ENCODE peak calls at places on chromosomes 16 and 17, in five cellular contexts. One of them, this sample, is unnamed.

GRCh38 chr16:30005341-30006094 is 5.3 kb downstream of the DOC2A start:
- DNase-seq in upper lobe of left lung: no peak
- DNase-seq in spleen: no peak
- DNase-seq in HCT116: no peak
- DNase-seq in GM23338: peak; percentile 79
- DNase-seq in this sample: no peak

GRCh38 chr17:59668816-59669215 is 38.4 kb downstream of the PTRH2 start:
- DNase-seq in upper lobe of left lung: no peak
- DNase-seq in HCT116: peak; percentile 49
- DNase-seq in GM23338: no peak
- DNase-seq in spleen: no peak
- DNase-seq in this sample: no peak

GRCh38 chr16:30561212-30561816 is 3.1 kb upstream of the ZNF764 start:
- DNase-seq in GM23338: peak; percentile 69
- DNase-seq in upper lobe of left lung: peak; percentile 35
- DNase-seq in HCT116: no peak
- DNase-seq in spleen: peak; percentile 86
- DNase-seq in this sample: no peak

GRCh38 chr17:37322106-37322505 is 53.7 kb upstream of the C17orf78 start:
- DNase-seq in HCT116: no peak
- DNase-seq in upper lobe of left lung: no peak
- DNase-seq in GM23338: no peak
- DNase-seq in spleen: no peak
- DNase-seq in this sample: no peak

GRCh38 chr17:42598905-42599304 is 10.3 kb downstream of the RETREG3 start:
- DNase-seq in GM23338: no peak
- DNase-seq in upper lobe of left lung: peak; percentile 59
- DNase-seq in HCT116: no peak
- DNase-seq in spleen: no peak
- DNase-seq in this sample: peak; percentile 62

GRCh38 chr16:8845699-8846298 is 23.0 kb downstream of the CARHSP1 start:
- DNase-seq in HCT116: no peak
- DNase-seq in GM23338: no peak
- DNase-seq in spleen: peak; percentile 45
- DNase-seq in upper lobe of left lung: no peak
- DNase-seq in this sample: no peak

GRCh38 chr16:4260360-4260759 is 12.5 kb downstream of the TFAP4 start:
- DNase-seq in HCT116: no peak
- DNase-seq in spleen: no peak
- DNase-seq in upper lobe of left lung: peak; percentile 94
- DNase-seq in GM23338: no peak
- DNase-seq in this sample: no peak

GRCh38 chr16:56279132-56279531 is 87.8 kb downstream of the GNAO1 start:
- DNase-seq in spleen: peak; percentile 83
- DNase-seq in upper lobe of left lung: peak; percentile 45
- DNase-seq in GM23338: no peak
- DNase-seq in HCT116: no peak
- DNase-seq in this sample: no peak

GRCh38 chr17:48597775-48598631 is 4.4 kb upstream of the HOXB5 start:
- DNase-seq in HCT116: no peak
- DNase-seq in GM23338: peak; percentile 65
- DNase-seq in spleen: peak; percentile 83
- DNase-seq in upper lobe of left lung: no peak
- DNase-seq in this sample: peak; percentile 93

GRCh38 chr17:44362964-44363612 is 565 bp downstream of the FAM171A2 start:
- DNase-seq in GM23338: peak; percentile 53
- DNase-seq in spleen: no peak
- DNase-seq in upper lobe of left lung: no peak
- DNase-seq in HCT116: no peak
- DNase-seq in this sample: no peak

DNA sequence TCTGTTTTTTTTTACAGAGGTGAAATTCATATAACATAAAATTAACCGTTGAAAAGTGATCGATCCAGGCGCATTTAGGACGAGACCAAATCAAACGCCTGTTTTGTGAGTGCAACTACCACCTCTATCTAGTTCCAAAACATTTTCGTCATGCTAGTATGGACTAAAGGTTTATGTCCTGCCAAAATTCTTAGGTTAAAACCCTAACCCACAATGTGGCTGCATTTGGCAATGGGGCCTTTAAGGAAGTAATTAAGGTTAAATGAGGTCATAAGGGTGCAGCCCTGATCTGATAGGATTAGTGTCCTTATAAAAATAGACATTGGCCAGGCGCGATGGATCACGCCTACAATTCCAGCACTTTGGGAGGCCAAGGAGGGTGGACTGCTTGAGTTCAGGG is 32.8 kb upstream of the RCVRN start:
- DNase-seq in spleen: no peak
- DNase-seq in GM23338: no peak
- DNase-seq in upper lobe of left lung: no peak
- DNase-seq in HCT116: no peak
- DNase-seq in this sample: no peak
- H3K36me3 ChIP-seq in spleen: no peaks in the 10 kb centered on the region
- H3K36me3 ChIP-seq in GM23338: no peaks in the 10 kb centered on the region
- H3K36me3 ChIP-seq in upper lobe of left lung: no peaks in the 10 kb centered on the region
- H3K36me3 ChIP-seq in HCT116: no peaks in the 10 kb centered on the region
- H3K36me3 ChIP-seq in this sample: no peaks in the 10 kb centered on the region

GRCh38 chr17:596763-597644 is 117.6 kb downstream of the VPS53 start:
- DNase-seq in spleen: no peak
- DNase-seq in upper lobe of left lung: no peak
- DNase-seq in HCT116: peak; percentile 75
- DNase-seq in GM23338: no peak
- DNase-seq in this sample: no peak
- H3K27ac ChIP-seq in spleen: no peak overlapping the region
- H3K27ac ChIP-seq in upper lobe of left lung: peak overlapping the region; percentile 57
- H3K27ac ChIP-seq in HCT116: peak overlapping the region; percentile 86
- H3K27ac ChIP-seq in GM23338: no peak overlapping the region
- H3K27ac ChIP-seq in this sample: no peak overlapping the region

DNA sequence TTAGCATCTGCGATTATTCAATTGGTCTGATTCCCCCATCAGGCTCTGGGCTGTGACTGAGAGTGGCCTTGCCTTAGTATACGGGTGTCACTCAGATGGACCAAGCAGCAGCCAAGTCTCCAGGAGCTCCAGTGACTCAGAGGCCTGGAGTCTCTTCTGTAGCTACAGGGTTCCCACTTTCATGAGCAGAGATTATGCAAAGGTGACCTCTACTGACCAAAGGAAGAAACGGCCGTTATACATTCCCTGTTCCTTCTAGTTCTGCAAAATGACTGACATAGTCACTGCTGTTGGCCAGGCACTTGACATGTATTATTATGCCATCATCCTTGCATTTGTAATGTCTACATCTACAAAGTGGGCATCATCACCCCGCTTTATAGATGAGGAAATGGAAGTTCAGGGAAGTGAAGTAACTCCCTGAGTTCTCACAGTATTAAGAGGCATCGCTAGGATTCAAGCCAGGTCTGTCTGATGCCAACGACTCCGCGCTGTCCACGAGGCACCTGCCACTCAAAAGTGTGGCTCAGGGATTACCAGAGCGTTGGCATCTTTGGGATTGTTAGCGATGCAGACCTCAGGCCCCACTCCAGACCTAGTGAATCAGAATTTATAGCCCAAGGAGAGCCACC is 23.3 kb downstream of the SLC38A7 start:
- DNase-seq in spleen: no peak
- DNase-seq in upper lobe of left lung: peak; percentile 62
- DNase-seq in GM23338: peak; percentile 87
- DNase-seq in HCT116: peak; percentile 78
- DNase-seq in this sample: no peak
- TF ChIP-seq POLR2AphosphoS5 in spleen: no peak
- TF ChIP-seq POLR2AphosphoS5 in upper lobe of left lung: no peak
- TF ChIP-seq POLR2AphosphoS5 in GM23338: no peak
- TF ChIP-seq POLR2AphosphoS5 in HCT116: no peak
- TF ChIP-seq POLR2AphosphoS5 in this sample: no peak

DNA sequence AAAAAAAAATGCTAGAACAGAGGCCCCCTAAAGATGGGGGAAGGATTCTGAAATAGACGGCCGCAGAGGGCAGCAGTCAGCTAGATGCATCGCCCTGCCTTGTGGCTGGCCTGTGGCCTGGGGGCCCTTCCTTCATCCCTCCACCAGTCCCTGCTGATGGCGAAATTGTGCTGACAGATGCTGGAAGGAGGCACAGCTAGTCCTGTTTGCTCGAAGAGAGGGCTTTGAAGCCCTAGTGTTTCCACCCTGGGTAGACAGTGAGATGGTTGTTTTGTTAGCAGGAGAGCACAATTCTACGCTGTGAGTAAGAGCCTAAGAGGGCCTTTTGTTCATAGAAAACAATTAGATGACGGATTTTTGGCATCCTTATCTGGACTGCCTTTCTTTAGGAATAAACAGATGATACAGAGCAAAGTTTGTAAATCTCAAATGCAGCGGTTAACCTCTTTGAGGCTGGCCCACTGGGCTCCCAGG is 22.9 kb downstream of the VPS35L start:
- DNase-seq in upper lobe of left lung: no peak
- DNase-seq in HCT116: no peak
- DNase-seq in spleen: no peak
- DNase-seq in GM23338: no peak
- DNase-seq in this sample: peak; percentile 78
- H3K36me3 ChIP-seq in upper lobe of left lung: peaks cover 32% of the 10 kb centered on the region
- H3K36me3 ChIP-seq in HCT116: no peaks in the 10 kb centered on the region
- H3K36me3 ChIP-seq in spleen: peaks cover 90% of the 10 kb centered on the region
- H3K36me3 ChIP-seq in GM23338: peaks cover 54% of the 10 kb centered on the region
- H3K36me3 ChIP-seq in this sample: peaks cover 85% of the 10 kb centered on the region

DNA sequence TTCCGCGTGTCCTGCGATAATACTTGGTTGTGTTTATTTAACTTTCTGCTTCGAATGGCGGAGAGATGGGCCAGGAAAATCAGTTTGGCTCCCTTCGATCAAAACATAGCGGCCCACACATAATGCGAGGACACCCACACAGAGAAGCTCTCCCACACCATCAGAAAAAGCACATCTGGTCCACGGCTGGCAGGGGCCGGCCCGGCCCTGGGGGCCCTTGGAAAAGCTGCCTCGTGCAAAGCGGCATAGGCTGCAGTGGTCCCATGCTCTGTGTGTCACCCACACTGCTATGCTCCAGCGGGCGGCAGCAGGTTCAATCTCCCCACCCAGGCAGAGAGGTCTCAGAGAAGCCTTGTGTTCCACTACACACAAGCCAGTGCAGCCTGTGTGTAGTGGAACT is 46.8 kb downstream of the ZNF423 start:
- DNase-seq in upper lobe of left lung: no peak
- DNase-seq in HCT116: no peak
- DNase-seq in spleen: no peak
- DNase-seq in GM23338: no peak
- DNase-seq in this sample: no peak
- H3K27ac ChIP-seq in upper lobe of left lung: no peak overlapping the region
- H3K27ac ChIP-seq in HCT116: no peak overlapping the region
- H3K27ac ChIP-seq in spleen: no peak overlapping the region
- H3K27ac ChIP-seq in GM23338: no peak overlapping the region
- H3K27ac ChIP-seq in this sample: no peak overlapping the region

GRCh38 chr17:79353548-79353947 is 257.3 kb downstream of the RBFOX3 start:
- DNase-seq in GM23338: no peak
- DNase-seq in upper lobe of left lung: no peak
- DNase-seq in HCT116: no peak
- DNase-seq in spleen: no peak
- DNase-seq in this sample: no peak
- TF ChIP-seq POLR2AphosphoS5 in GM23338: no peak
- TF ChIP-seq POLR2AphosphoS5 in upper lobe of left lung: no peak
- TF ChIP-seq POLR2AphosphoS5 in HCT116: no peak
- TF ChIP-seq POLR2AphosphoS5 in spleen: no peak
- TF ChIP-seq POLR2AphosphoS5 in this sample: no peak

GRCh38 chr17:81868674-81869220 is 2.4 kb downstream of the ARHGDIA start:
- DNase-seq in upper lobe of left lung: no peak
- DNase-seq in HCT116: peak; percentile 84
- DNase-seq in GM23338: peak; percentile 36
- DNase-seq in spleen: peak; percentile 83
- DNase-seq in this sample: peak; percentile 84

GRCh38 chr17:81865733-81866439 is 5.3 kb downstream of the ARHGDIA start:
- DNase-seq in upper lobe of left lung: no peak
- DNase-seq in spleen: no peak
- DNase-seq in HCT116: no peak
- DNase-seq in GM23338: no peak
- DNase-seq in this sample: no peak

GRCh38 chr17:81867952-81868673 is 3.0 kb downstream of the ARHGDIA start:
- DNase-seq in spleen: no peak
- DNase-seq in GM23338: no peak
- DNase-seq in HCT116: peak; percentile 68
- DNase-seq in upper lobe of left lung: no peak
- DNase-seq in this sample: no peak

GRCh38 chr17:81866440-81867122 is 4.6 kb downstream of the ARHGDIA start:
- DNase-seq in HCT116: no peak
- DNase-seq in spleen: no peak
- DNase-seq in GM23338: no peak
- DNase-seq in upper lobe of left lung: no peak
- DNase-seq in this sample: no peak

GRCh38 chr17:81867123-81867951 is 3.8 kb downstream of the ARHGDIA start:
- DNase-seq in GM23338: peak; percentile 73
- DNase-seq in upper lobe of left lung: no peak
- DNase-seq in HCT116: no peak
- DNase-seq in spleen: peak; percentile 85
- DNase-seq in this sample: no peak
- H3K36me3 ChIP-seq in GM23338: peaks cover 6% of the 10 kb centered on the region
- H3K36me3 ChIP-seq in upper lobe of left lung: peaks cover 14% of the 10 kb centered on the region
- H3K36me3 ChIP-seq in HCT116: peaks cover 35% of the 10 kb centered on the region
- H3K36me3 ChIP-seq in spleen: peaks cover 19% of the 10 kb centered on the region
- H3K36me3 ChIP-seq in this sample: peaks cover 39% of the 10 kb centered on the region

This sample was measured in sigmoid colon.